ENCODE peak calls at places on chromosomes 1 and 21, in six cellular contexts. D is astrocyte of the hippocampus, A is mucosa of gallbladder, E is NCI-H1092 treated with DMSO at 0.1 percent for 48 hours, X is globus pallidus, Y is hippocampal formation. F is an unnamed sample.

GRCh38 chr1:151511636-151512215 is 539 bp downstream of the CGN start:
- DNase-seq in D (peak; percentile 49), A (peak; percentile 48), E (peak; percentile 69), X (peak; percentile 55), Y (peak; percentile 18), F (peak; percentile 41)

GRCh38 chr1:228493141-228494043 is 6.2 kb downstream of the RNF187 start:
- DNase-seq in D (no peak), X (no peak), E (no peak), Y (no peak), A (no peak), F (no peak)

GRCh38 chr1:225813250-225813964 is 3.5 kb downstream of the EPHX1 start:
- DNase-seq in E (no peak), Y (no peak), D (no peak), X (no peak), A (peak; percentile 76), F (peak; percentile 77)

GRCh38 chr1:119873166-119874025 is 22.9 kb downstream of the ADAM30 start:
- DNase-seq in X (no peak), D (peak; percentile 74), E (no peak), A (no peak), Y (no peak), F (peak; percentile 54)

GRCh38 chr1:242205622-242206489 is 207.0 kb upstream of the MAP1LC3C start:
- DNase-seq in Y (peak; percentile 47), A (no peak), X (peak; percentile 64), E (no peak), D (no peak), F (peak; percentile 27)

GRCh38 chr1:233294991-233295774 is at the start of gene PCNX2:
- DNase-seq in X (no peak), E (peak; percentile 74), A (peak; percentile 60), D (peak; percentile 86), Y (peak; percentile 28), F (peak; percentile 90)

GRCh38 chr1:219990782-219991510 is 55.4 kb downstream of the EPRS1 start:
- DNase-seq in X (no peak), A (no peak), Y (peak; percentile 35), E (peak; percentile 60), D (peak; percentile 55), F (peak; percentile 23)

GRCh38 chr1:163538682-163539081 is 216.9 kb downstream of the NUF2 start:
- DNase-seq in Y (no peak), E (no peak), D (no peak), X (no peak), A (no peak), F (no peak)

GRCh38 chr1:21815724-21816311 is 3.8 kb downstream of the LDLRAD2 start:
- DNase-seq in D (no peak), E (no peak), X (no peak), Y (no peak), A (no peak), F (peak; percentile 13)

GRCh38 chr21:31409849-31410762 is 66.0 kb upstream of the TIAM1 start:
- DNase-seq in D (no peak), E (no peak), X (no peak), A (no peak), Y (no peak), F (no peak)

GRCh38 chr21:18041012-18041411 is 203.6 kb upstream of the CHODL start:
- DNase-seq in Y (no peak), X (peak; percentile 42), A (no peak), E (peak; percentile 74), D (peak; percentile 29), F (no peak)